ENCODE peak calls at places on chromosomes 5 and 9, in six cellular contexts. One of them, this sample, is unnamed.
A peak's percentile ranks its signal among the peaks of the same experiment; 100 is the strongest.

GRCh38 chr9:91066042-91066415 is 264.4 kb downstream of the SYK start:
- DNase-seq in heart left ventricle: no peak
- DNase-seq in transverse colon: no peak
- DNase-seq in adrenal gland: no peak
- DNase-seq in IMR-90: no peak
- DNase-seq in spleen: no peak
- DNase-seq in this sample: no peak

GRCh38 chr5:34563951-34564705 is 92.0 kb upstream of the RAI14 start:
- DNase-seq in IMR-90: peak; percentile 75
- DNase-seq in spleen: peak; percentile 76
- DNase-seq in transverse colon: no peak
- DNase-seq in heart left ventricle: no peak
- DNase-seq in adrenal gland: peak; percentile 53
- DNase-seq in this sample: peak; percentile 37

GRCh38 chr5:62587737-62588136 is 9.1 kb downstream of the LRRC70 start:
- DNase-seq in heart left ventricle: no peak
- DNase-seq in transverse colon: no peak
- DNase-seq in IMR-90: no peak
- DNase-seq in spleen: no peak
- DNase-seq in adrenal gland: no peak
- DNase-seq in this sample: no peak

GRCh38 chr5:172166030-172166429 is 22.0 kb downstream of the STK10 start:
- DNase-seq in transverse colon: no peak
- DNase-seq in adrenal gland: no peak
- DNase-seq in heart left ventricle: peak; percentile 21
- DNase-seq in IMR-90: no peak
- DNase-seq in spleen: no peak
- DNase-seq in this sample: no peak

GRCh38 chr5:7759257-7759871 is 91.6 kb downstream of the CFAP90 start:
- DNase-seq in heart left ventricle: no peak
- DNase-seq in adrenal gland: no peak
- DNase-seq in spleen: no peak
- DNase-seq in transverse colon: no peak
- DNase-seq in IMR-90: no peak
- DNase-seq in this sample: no peak

GRCh38 chr5:168585119-168585912 is 6.1 kb upstream of the PANK3 start:
- DNase-seq in adrenal gland: no peak
- DNase-seq in transverse colon: no peak
- DNase-seq in heart left ventricle: no peak
- DNase-seq in IMR-90: no peak
- DNase-seq in spleen: no peak
- DNase-seq in this sample: no peak

GRCh38 chr5:177601577-177602457 is 1.9 kb downstream of the B4GALT7 start:
- DNase-seq in spleen: no peak
- DNase-seq in transverse colon: no peak
- DNase-seq in IMR-90: no peak
- DNase-seq in adrenal gland: peak; percentile 80
- DNase-seq in heart left ventricle: no peak
- DNase-seq in this sample: no peak

GRCh38 chr5:141413540-141414069 is 818 bp downstream of the PCDHGA10 start:
- DNase-seq in transverse colon: no peak
- DNase-seq in IMR-90: no peak
- DNase-seq in spleen: no peak
- DNase-seq in heart left ventricle: no peak
- DNase-seq in adrenal gland: no peak
- DNase-seq in this sample: no peak

GRCh38 chr9:137619240-137620090 is 660 bp downstream of the EHMT1 start:
- DNase-seq in adrenal gland: peak; percentile 54
- DNase-seq in transverse colon: peak; percentile 46
- DNase-seq in spleen: peak; percentile 91
- DNase-seq in heart left ventricle: no peak
- DNase-seq in IMR-90: peak; percentile 36
- DNase-seq in this sample: no peak

GRCh38 chr9:20477940-20478620 is 144.2 kb downstream of the MLLT3 start:
- DNase-seq in heart left ventricle: no peak
- DNase-seq in adrenal gland: no peak
- DNase-seq in IMR-90: peak; percentile 53
- DNase-seq in transverse colon: no peak
- DNase-seq in spleen: no peak
- DNase-seq in this sample: no peak

GRCh38 chr9:113882636-113883164 is 6.6 kb downstream of the ZNF618 start:
- DNase-seq in spleen: no peak
- DNase-seq in adrenal gland: no peak
- DNase-seq in transverse colon: no peak
- DNase-seq in heart left ventricle: no peak
- DNase-seq in IMR-90: no peak
- DNase-seq in this sample: no peak

GRCh38 chr9:128139621-128140020 is 9.6 kb upstream of the LCN2 start:
- DNase-seq in transverse colon: no peak
- DNase-seq in heart left ventricle: peak; percentile 22
- DNase-seq in spleen: no peak
- DNase-seq in adrenal gland: no peak
- DNase-seq in IMR-90: no peak
- DNase-seq in this sample: no peak

GRCh38 chr5:52878671-52879070 is 91.0 kb downstream of the ITGA1 start:
- DNase-seq in transverse colon: no peak
- DNase-seq in adrenal gland: no peak
- DNase-seq in IMR-90: peak; percentile 44
- DNase-seq in heart left ventricle: no peak
- DNase-seq in spleen: no peak
- DNase-seq in this sample: no peak

GRCh38 chr9:121380941-121381340 is 10.9 kb upstream of the STOM start:
- DNase-seq in spleen: no peak
- DNase-seq in heart left ventricle: no peak
- DNase-seq in IMR-90: no peak
- DNase-seq in adrenal gland: no peak
- DNase-seq in transverse colon: peak; percentile 44
- DNase-seq in this sample: no peak

GRCh38 chr9:121372563-121373400 is 2.7 kb upstream of the STOM start:
- DNase-seq in adrenal gland: no peak
- DNase-seq in IMR-90: peak; percentile 86
- DNase-seq in spleen: no peak
- DNase-seq in transverse colon: no peak
- DNase-seq in heart left ventricle: no peak
- DNase-seq in this sample: peak; percentile 33

GRCh38 chr9:121372239-121372562 is 2.2 kb upstream of the STOM start:
- DNase-seq in IMR-90: no peak
- DNase-seq in heart left ventricle: no peak
- DNase-seq in transverse colon: no peak
- DNase-seq in spleen: no peak
- DNase-seq in adrenal gland: no peak
- DNase-seq in this sample: no peak

GRCh38 chr9:121373401-121373769 is 3.3 kb upstream of the STOM start:
- DNase-seq in spleen: no peak
- DNase-seq in adrenal gland: no peak
- DNase-seq in transverse colon: no peak
- DNase-seq in IMR-90: peak; percentile 40
- DNase-seq in heart left ventricle: no peak
- DNase-seq in this sample: no peak

DNA sequence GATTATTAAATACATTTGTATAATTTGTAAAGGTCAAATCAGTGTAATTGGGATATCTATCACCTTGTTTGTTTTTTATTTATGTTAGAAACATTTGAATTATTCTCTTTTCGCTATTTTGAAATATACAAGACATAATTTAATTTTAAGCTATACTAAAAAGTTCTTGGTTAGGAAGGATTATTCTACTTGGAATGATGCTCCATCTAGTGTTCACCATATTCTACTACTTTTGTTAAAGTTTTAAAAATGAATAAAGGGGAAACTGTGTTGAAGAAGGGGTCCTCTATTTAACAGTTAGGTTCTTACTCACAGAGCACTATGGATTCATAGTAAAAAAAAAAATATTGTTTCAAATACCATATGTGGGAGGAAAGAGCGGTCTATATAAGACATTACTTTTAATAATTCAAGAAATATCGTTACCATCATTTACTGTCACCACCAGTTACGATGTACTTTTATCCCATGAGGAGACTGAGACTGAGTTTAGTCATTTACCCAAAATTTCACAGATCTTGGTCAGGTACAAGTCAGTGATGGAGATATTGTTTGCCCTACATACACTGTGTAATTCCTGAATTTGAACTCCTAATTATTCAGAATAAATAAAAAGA is 6.3 kb upstream of the STOM start:
- DNase-seq in IMR-90: peak; percentile 46
- DNase-seq in adrenal gland: no peak
- DNase-seq in spleen: no peak
- DNase-seq in heart left ventricle: no peak
- DNase-seq in transverse colon: no peak
- DNase-seq in this sample: no peak
- TF ChIP-seq CTCF in IMR-90: peak; percentile 66
- TF ChIP-seq CTCF in adrenal gland: peak; percentile 19
- TF ChIP-seq CTCF in spleen: no peak
- TF ChIP-seq CTCF in heart left ventricle: peak; percentile 69
- TF ChIP-seq CTCF in transverse colon: no peak
- TF ChIP-seq CTCF in this sample: peak; percentile 40

DNA sequence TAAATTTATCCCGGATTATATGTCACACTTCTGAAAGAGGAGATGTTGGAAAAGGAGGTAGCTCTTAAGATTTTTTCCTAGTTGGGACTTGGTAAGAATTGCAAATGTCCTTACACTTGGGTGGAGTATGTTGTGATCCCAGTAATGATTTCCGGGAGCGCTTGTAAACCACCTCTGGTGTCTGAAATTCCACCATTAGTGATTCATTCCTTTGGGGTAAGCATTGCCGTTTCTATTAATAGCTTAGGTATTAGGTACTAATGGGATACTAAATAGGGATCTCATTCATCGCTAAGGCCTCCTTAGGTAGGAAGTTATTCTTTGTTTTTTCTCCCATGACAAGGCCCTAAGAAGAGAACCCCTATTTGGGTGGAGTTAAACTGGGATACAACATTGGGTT is 31.9 kb upstream of the DAB2IP start:
- DNase-seq in transverse colon: no peak
- DNase-seq in IMR-90: no peak
- DNase-seq in adrenal gland: no peak
- DNase-seq in heart left ventricle: no peak
- DNase-seq in spleen: no peak
- DNase-seq in this sample: no peak
- H3K27ac ChIP-seq in transverse colon: peak overlapping the region; percentile 30
- H3K27ac ChIP-seq in IMR-90: no peak overlapping the region
- H3K27ac ChIP-seq in adrenal gland: no peak overlapping the region
- H3K27ac ChIP-seq in heart left ventricle: peak overlapping the region; percentile 58
- H3K27ac ChIP-seq in spleen: peak overlapping the region; percentile 11
- H3K27ac ChIP-seq in this sample: peak overlapping the region; percentile 39

DNA sequence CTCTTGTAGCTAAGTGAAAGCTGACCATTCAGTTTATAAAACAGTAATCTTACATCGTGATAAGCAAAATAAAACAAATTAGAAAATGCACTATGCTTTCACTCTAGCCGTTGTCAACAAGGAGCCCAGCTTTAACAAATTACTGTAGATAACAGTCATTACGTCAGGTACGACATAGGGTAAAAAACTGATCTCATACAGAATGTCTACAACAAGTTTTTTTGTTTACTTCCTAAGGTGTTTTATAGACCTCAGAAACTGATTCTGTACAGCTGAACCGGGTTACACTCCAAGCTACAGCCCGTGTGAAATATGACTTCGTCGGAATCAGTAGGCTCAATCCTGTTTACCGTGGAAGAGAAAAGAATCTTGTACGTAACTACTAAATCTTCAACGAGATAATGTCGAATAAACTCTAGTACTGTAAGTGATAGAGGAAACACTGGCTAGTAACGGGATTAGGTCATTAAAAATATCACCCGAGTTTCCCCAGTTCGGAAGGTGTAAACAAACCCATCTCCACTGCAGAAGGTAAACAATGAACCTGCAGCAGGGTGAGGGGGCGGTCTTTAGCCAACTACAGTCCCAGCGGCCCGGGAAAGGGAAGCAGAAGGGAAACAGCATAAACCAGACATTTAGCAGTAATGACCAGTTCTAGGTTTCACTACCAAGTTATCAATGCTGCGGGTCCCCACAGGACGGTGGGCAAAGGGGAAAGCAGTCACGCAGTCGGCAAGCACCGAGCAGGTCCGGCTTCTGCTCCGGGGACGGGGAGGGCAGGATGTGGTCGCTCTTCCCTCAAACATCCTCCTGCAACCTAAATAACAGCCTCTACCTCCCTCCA is 1.1 kb downstream of the RICTOR start:
- DNase-seq in transverse colon: peak; percentile 50
- DNase-seq in IMR-90: peak; percentile 45
- DNase-seq in spleen: no peak
- DNase-seq in adrenal gland: peak; percentile 48
- DNase-seq in heart left ventricle: no peak
- DNase-seq in this sample: no peak
- TF ChIP-seq POLR2A in transverse colon: peak; percentile 10
- TF ChIP-seq POLR2A in IMR-90: no peak
- TF ChIP-seq POLR2A in spleen: no peak
- TF ChIP-seq POLR2A in adrenal gland: peak; percentile 52
- TF ChIP-seq POLR2A in heart left ventricle: no peak
- TF ChIP-seq POLR2A in this sample: peak; percentile 13

DNA sequence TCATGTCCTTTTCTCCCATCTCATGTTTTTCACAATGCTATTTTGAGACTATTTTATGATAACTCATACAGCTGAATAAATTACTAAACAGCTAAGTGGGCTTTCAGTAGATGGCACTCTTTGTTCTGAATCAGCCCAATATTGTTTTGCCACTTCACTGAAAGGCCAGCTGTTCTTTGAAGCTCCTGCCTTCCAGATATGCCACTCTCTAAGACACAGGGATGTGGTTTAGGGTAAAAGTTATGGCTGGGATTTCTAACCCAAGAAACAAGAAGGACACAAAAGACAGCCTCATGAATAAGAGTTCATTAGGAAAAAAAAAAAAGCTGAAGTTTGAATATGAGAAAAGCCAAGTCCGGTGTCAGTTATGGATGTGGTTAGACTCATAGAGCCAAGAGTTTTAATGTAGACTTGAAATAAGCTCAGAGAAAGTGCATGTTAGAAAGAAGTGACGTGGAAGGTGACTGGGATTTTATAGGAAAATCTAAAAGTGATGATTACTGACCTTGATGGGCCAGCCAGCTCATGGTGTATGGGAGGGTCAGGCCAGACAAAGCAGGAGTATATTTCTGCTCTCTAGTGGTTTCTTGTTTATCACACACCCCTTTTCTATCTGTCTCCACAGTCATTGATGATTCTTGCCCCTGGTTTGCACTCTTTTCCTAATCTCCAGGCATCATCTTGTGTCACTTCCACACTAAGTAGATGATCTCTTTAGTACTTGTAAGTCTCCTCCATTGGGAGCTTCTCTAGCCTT is 488.5 kb downstream of the NR2F1-AS1 start:
- DNase-seq in IMR-90: peak; percentile 47
- DNase-seq in transverse colon: no peak
- DNase-seq in spleen: no peak
- DNase-seq in heart left ventricle: no peak
- DNase-seq in adrenal gland: no peak
- DNase-seq in this sample: no peak
- TF ChIP-seq CTCF in IMR-90: peak; percentile 52
- TF ChIP-seq CTCF in transverse colon: no peak
- TF ChIP-seq CTCF in spleen: no peak
- TF ChIP-seq CTCF in heart left ventricle: no peak
- TF ChIP-seq CTCF in adrenal gland: no peak
- TF ChIP-seq CTCF in this sample: peak; percentile 26

This sample was measured in uterus.